ENCODE peak calls at places on chromosomes 7 and 10, in four cellular contexts. P is IMR-90, I is DND-41, U is osteoblast. S is an unnamed sample. For H3K36me3, the result is how much of the 10 kb centered on the place peaks cover.

GRCh38 chr7:55415173-55415778 is 50.1 kb downstream of the LANCL2 start:
- DNase-seq in P (peak), I (peak), U (peak), S (no peak)

GRCh38 chr7:117950601-117951278 is 77.5 kb upstream of the CTTNBP2 start:
- DNase-seq in P (no peak), I (no peak), U (no peak), S (no peak)

GRCh38 chr10:11691319-11691755 is 50.8 kb upstream of the ECHDC3 start:
- DNase-seq in P (no peak), I (no peak), U (no peak), S (no peak)

GRCh38 chr7:80748302-80749042 is 110.0 kb downstream of the CD36 start:
- DNase-seq in P (no peak), I (no peak), U (no peak), S (no peak)

GRCh38 chr7:10536561-10536960 is 437.1 kb upstream of the PHF14 start:
- DNase-seq in P (no peak), I (no peak), U (no peak), S (no peak)

GRCh38 chr7:70322786-70323185 is 724.5 kb downstream of the AUTS2 start:
- DNase-seq in P (no peak), I (no peak), U (no peak), S (no peak)

GRCh38 chr10:29243750-29244149 is 45.1 kb upstream of the LYZL1 start:
- DNase-seq in P (no peak), I (no peak), U (no peak), S (no peak)

GRCh38 chr7:142851269-142851668 is 3.6 kb upstream of the EPHB6 start:
- DNase-seq in P (no peak), I (no peak), U (no peak), S (no peak)

GRCh38 chr10:36452851-36453250 is 672.5 kb upstream of the ANKRD30A start:
- DNase-seq in P (no peak), I (no peak), U (peak), S (no peak)

GRCh38 chr10:7887417-7887816 is 69.1 kb downstream of the TAF3 start:
- DNase-seq in P (peak), I (no peak), U (peak), S (no peak)

GRCh38 chr10:86718556-86718955 is 37.9 kb upstream of the BMPR1A start:
- DNase-seq in P (no peak), I (no peak), U (no peak), S (no peak)

GRCh38 chr7:156616269-156617202 is 24.0 kb upstream of the RNF32 start:
- DNase-seq in P (peak), I (no peak), U (peak), S (no peak)

GRCh38 chr10:96188911-96189310 is 58.8 kb downstream of the ZNF518A start:
- DNase-seq in P (peak), I (no peak), U (no peak), S (no peak)

GRCh38 chr10:128097783-128098182 is 28.4 kb downstream of the MKI67 start:
- DNase-seq in P (no peak), I (no peak), U (no peak), S (no peak)

GRCh38 chr7:142799483-142799882 is 28.7 kb downstream of the PRSS2 start:
- DNase-seq in P (no peak), I (peak), U (no peak), S (no peak)

GRCh38 chr7:22154130-22154529 is 202.8 kb downstream of the RAPGEF5 start:
- DNase-seq in P (no peak), I (peak), U (no peak), S (no peak)

GRCh38 chr7:79329464-79329863 is 124.0 kb downstream of the MAGI2 start:
- DNase-seq in P (no peak), I (no peak), U (no peak), S (no peak)

GRCh38 chr10:103480521-103480920 is 1.5 kb upstream of the CALHM3 start:
- DNase-seq in P (peak), I (no peak), U (peak), S (no peak)

GRCh38 chr7:5646846-5647245 is 134.6 kb downstream of the RNF216 start:
- DNase-seq in P (peak), I (no peak), U (no peak), S (no peak)

GRCh38 chr10:100983868-100984669 is 3.2 kb downstream of the MRPL43 start:
- DNase-seq in P (no peak), I (no peak), U (no peak), S (no peak)

GRCh38 chr7:94395141-94396041 is 696 bp downstream of the COL1A2 start:
- DNase-seq in P (peak), I (peak), U (peak), S (no peak)

GRCh38 chr10:11017575-11018425 is at the start of gene CELF2:
- DNase-seq in P (no peak), I (no peak), U (peak), S (no peak)

GRCh38 chr7:100509213-100509612 is 25.5 kb downstream of the NYAP1 start:
- DNase-seq in P (peak), I (no peak), U (peak), S (peak)

GRCh38 chr7:99128076-99128950 is 15.6 kb downstream of the SMURF1 start:
- DNase-seq in P (no peak), I (no peak), U (no peak), S (no peak)

GRCh38 chr7:24229481-24230226 is 54.3 kb upstream of the NPY start:
- DNase-seq in P (no peak), I (no peak), U (no peak), S (no peak)

GRCh38 chr7:22791204-22792158 is 31.2 kb downstream of the TOMM7 start:
- DNase-seq in P (peak), I (no peak), U (peak), S (no peak)

GRCh38 chr7:81887098-81887497 is 117.3 kb upstream of the HGF start:
- DNase-seq in P (peak), I (peak), U (no peak), S (no peak)

GRCh38 chr7:157837561-157837960 is 500.8 kb downstream of the DNAJB6 start:
- DNase-seq in P (no peak), I (no peak), U (no peak), S (no peak)

GRCh38 chr10:112536663-112537062 is 89.6 kb downstream of the VTI1A start:
- DNase-seq in P (no peak), I (peak), U (no peak), S (no peak)

GRCh38 chr7:25216837-25217236 is 11.4 kb downstream of the NPVF start:
- DNase-seq in P (peak), I (no peak), U (no peak), S (peak)

GRCh38 chr10:7046615-7047014 is 364.2 kb downstream of the SFMBT2 start:
- DNase-seq in P (no peak), I (no peak), U (no peak), S (no peak)

GRCh38 chr7:5549096-5549896 is 125.7 kb upstream of the TNRC18 start:
- DNase-seq in P (peak), I (no peak), U (peak), S (no peak)

GRCh38 chr10:103481974-103482531 is 3.0 kb upstream of the CALHM3 start:
- DNase-seq in P (peak), I (peak), U (peak), S (no peak)

GRCh38 chr7:134315679-134316538 is 821 bp downstream of the SLC35B4 start:
- DNase-seq in P (peak), I (no peak), U (peak), S (no peak)

GRCh38 chr7:86094166-86094669 is 549.5 kb upstream of the GRM3 start:
- DNase-seq in P (no peak), I (no peak), U (no peak), S (no peak)

GRCh38 chr10:76127984-76128589 is 696.7 kb downstream of the LRMDA start:
- DNase-seq in P (peak), I (no peak), U (no peak), S (no peak)

GRCh38 chr7:70143089-70144044 is 545.1 kb downstream of the AUTS2 start:
- DNase-seq in P (no peak), I (no peak), U (peak), S (peak)

GRCh38 chr10:131900350-131901152 is at the start of gene PPP2R2D:
- DNase-seq in P (peak), I (peak), U (peak), S (peak)

GRCh38 chr10:77111611-77112550 is 525.7 kb downstream of the KCNMA1 start:
- DNase-seq in P (peak), I (peak), U (peak), S (peak)

GRCh38 chr7:141014523-141015395 is at the start of gene MRPS33:
- DNase-seq in P (peak), I (peak), U (peak), S (peak)
- TF ChIP-seq CTCF in P (peak), I (peak), U (peak), S (peak)

GRCh38 chr10:97197030-97197500 is 11.3 kb upstream of the SLIT1 start:
- DNase-seq in P (no peak), I (no peak), U (no peak), S (no peak)

GRCh38 chr10:97195654-97196212 is 10.0 kb upstream of the SLIT1 start:
- DNase-seq in P (no peak), I (peak), U (peak), S (no peak)

GRCh38 chr10:97200616-97201015 is 14.9 kb upstream of the SLIT1 start:
- DNase-seq in P (no peak), I (peak), U (no peak), S (no peak)

GRCh38 chr10:97192952-97193435 is 7.2 kb upstream of the SLIT1 start:
- DNase-seq in P (no peak), I (no peak), U (no peak), S (no peak)

GRCh38 chr10:97196213-97197029 is 10.7 kb upstream of the SLIT1 start:
- DNase-seq in P (peak), I (peak), U (peak), S (no peak)
- H3K4me3 ChIP-seq in P (peak), I (peak), U (peak), S (peak)

DNA sequence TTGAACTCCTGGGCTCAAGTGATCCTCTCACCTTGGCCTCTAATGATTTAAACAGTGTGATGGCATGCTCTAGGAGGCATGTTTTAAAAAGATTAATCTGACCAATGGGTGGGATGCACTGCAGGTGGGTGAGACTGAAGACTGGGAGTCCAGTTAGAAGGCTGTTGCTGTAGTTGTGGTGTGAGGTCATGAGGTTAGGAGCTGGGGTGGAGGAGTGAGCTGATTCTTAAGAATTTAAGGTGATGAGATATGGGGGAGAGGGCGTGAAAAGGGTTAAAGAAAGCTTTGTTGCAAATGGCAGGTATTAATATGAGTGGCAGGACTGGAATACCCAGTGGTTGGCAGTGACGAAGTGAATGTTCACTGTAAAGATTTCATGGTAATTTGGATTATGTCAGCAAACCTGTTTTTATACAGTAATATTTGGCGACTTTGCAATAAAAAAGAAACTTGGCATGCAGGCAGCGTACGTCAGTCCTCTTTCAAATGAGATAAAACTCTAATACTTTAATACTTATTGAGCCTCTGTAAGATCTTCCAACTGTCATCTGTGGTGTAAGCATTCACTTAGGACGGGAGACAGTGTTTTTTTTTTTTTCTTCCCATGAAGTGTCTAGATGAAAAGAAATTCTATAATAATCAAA is 72.8 kb upstream of the MTPN start:
- DNase-seq in P (no peak), I (no peak), U (no peak), S (no peak)
- H3K36me3 ChIP-seq in P (under half), I (under half), U (under half), S (under half)

GRCh38 chr10:44517635-44518034 is 132.7 kb upstream of the CXCL12 start:
- DNase-seq in P (no peak), I (peak), U (no peak), S (no peak)
- TF ChIP-seq CTCF in P (peak), I (peak), U (peak), S (peak)

GRCh38 chr7:116505823-116506222 is 6.3 kb downstream of the CAV2 start:
- DNase-seq in P (no peak), I (no peak), U (no peak), S (no peak)
- H3K4me3 ChIP-seq in P (no peak), I (no peak), U (no peak), S (no peak)

GRCh38 chr7:7231005-7231404 is 48.7 kb downstream of the C1GALT1 start:
- DNase-seq in P (no peak), I (no peak), U (no peak), S (no peak)
- H3K36me3 ChIP-seq in P (under half), I (under half), U (under half), S (under half)

GRCh38 chr10:117175215-117175900 is 21.9 kb upstream of the KCNK18 start:
- DNase-seq in P (no peak), I (no peak), U (no peak), S (no peak)
- TF ChIP-seq CTCF in P (no peak), I (no peak), U (no peak), S (no peak)